ENCODE peak calls at places on chromosomes 12 and 14, in six cellular contexts. One of them, this sample, is unnamed.
A peak's percentile ranks its signal among the peaks of the same experiment; 100 is the strongest.

GRCh38 chr14:56795284-56795622 is 15.0 kb downstream of the OTX2 start:
- DNase-seq in AG09309: no peak
- DNase-seq in kidney glomerular epithelial cell: no peak
- DNase-seq in nucleus accumbens: no peak
- DNase-seq in RPMI7951: no peak
- DNase-seq in stimulated activated CD4-positive, alpha-beta T cell treated with anti-CD3 and anti-CD28 coated beads, Interleukin-2, amount 100 ng/mL, for 48 hours: no peak
- DNase-seq in this sample: no peak

GRCh38 chr14:51211149-51211548 is 28.9 kb upstream of the TMX1 start:
- DNase-seq in RPMI7951: peak; percentile 46
- DNase-seq in stimulated activated CD4-positive, alpha-beta T cell treated with anti-CD3 and anti-CD28 coated beads, Interleukin-2, amount 100 ng/mL, for 48 hours: no peak
- DNase-seq in nucleus accumbens: no peak
- DNase-seq in kidney glomerular epithelial cell: no peak
- DNase-seq in AG09309: no peak
- DNase-seq in this sample: no peak

GRCh38 chr12:19239616-19240234 is 110.2 kb downstream of the PLEKHA5 start:
- DNase-seq in stimulated activated CD4-positive, alpha-beta T cell treated with anti-CD3 and anti-CD28 coated beads, Interleukin-2, amount 100 ng/mL, for 48 hours: no peak
- DNase-seq in kidney glomerular epithelial cell: no peak
- DNase-seq in nucleus accumbens: peak; percentile 26
- DNase-seq in RPMI7951: peak; percentile 69
- DNase-seq in AG09309: no peak
- DNase-seq in this sample: no peak

GRCh38 chr14:101957406-101958234 is 6.8 kb upstream of the DYNC1H1 start:
- DNase-seq in RPMI7951: no peak
- DNase-seq in nucleus accumbens: no peak
- DNase-seq in kidney glomerular epithelial cell: no peak
- DNase-seq in stimulated activated CD4-positive, alpha-beta T cell treated with anti-CD3 and anti-CD28 coated beads, Interleukin-2, amount 100 ng/mL, for 48 hours: no peak
- DNase-seq in AG09309: no peak
- DNase-seq in this sample: no peak

GRCh38 chr14:72710212-72710611 is 183.7 kb downstream of the DPF3 start:
- DNase-seq in nucleus accumbens: no peak
- DNase-seq in kidney glomerular epithelial cell: no peak
- DNase-seq in stimulated activated CD4-positive, alpha-beta T cell treated with anti-CD3 and anti-CD28 coated beads, Interleukin-2, amount 100 ng/mL, for 48 hours: no peak
- DNase-seq in AG09309: peak; percentile 17
- DNase-seq in RPMI7951: no peak
- DNase-seq in this sample: peak; percentile 39

GRCh38 chr14:21612324-21612723 is 22.4 kb downstream of the OR10G2 start:
- DNase-seq in stimulated activated CD4-positive, alpha-beta T cell treated with anti-CD3 and anti-CD28 coated beads, Interleukin-2, amount 100 ng/mL, for 48 hours: no peak
- DNase-seq in RPMI7951: peak; percentile 1
- DNase-seq in kidney glomerular epithelial cell: no peak
- DNase-seq in AG09309: no peak
- DNase-seq in nucleus accumbens: no peak
- DNase-seq in this sample: no peak

GRCh38 chr14:62031504-62031903 is 269.3 kb downstream of the SNAPC1 start:
- DNase-seq in RPMI7951: no peak
- DNase-seq in nucleus accumbens: no peak
- DNase-seq in AG09309: no peak
- DNase-seq in stimulated activated CD4-positive, alpha-beta T cell treated with anti-CD3 and anti-CD28 coated beads, Interleukin-2, amount 100 ng/mL, for 48 hours: no peak
- DNase-seq in kidney glomerular epithelial cell: no peak
- DNase-seq in this sample: no peak

GRCh38 chr14:104132981-104133380 is 5.4 kb upstream of the KIF26A start:
- DNase-seq in nucleus accumbens: no peak
- DNase-seq in AG09309: no peak
- DNase-seq in stimulated activated CD4-positive, alpha-beta T cell treated with anti-CD3 and anti-CD28 coated beads, Interleukin-2, amount 100 ng/mL, for 48 hours: no peak
- DNase-seq in RPMI7951: no peak
- DNase-seq in kidney glomerular epithelial cell: no peak
- DNase-seq in this sample: no peak

GRCh38 chr14:30874999-30875787 is 834 bp downstream of the COCH start:
- DNase-seq in kidney glomerular epithelial cell: no peak
- DNase-seq in nucleus accumbens: no peak
- DNase-seq in stimulated activated CD4-positive, alpha-beta T cell treated with anti-CD3 and anti-CD28 coated beads, Interleukin-2, amount 100 ng/mL, for 48 hours: no peak
- DNase-seq in AG09309: no peak
- DNase-seq in RPMI7951: no peak
- DNase-seq in this sample: no peak

GRCh38 chr12:131213896-131214442 is 260.3 kb downstream of the ADGRD1 start:
- DNase-seq in kidney glomerular epithelial cell: no peak
- DNase-seq in stimulated activated CD4-positive, alpha-beta T cell treated with anti-CD3 and anti-CD28 coated beads, Interleukin-2, amount 100 ng/mL, for 48 hours: no peak
- DNase-seq in nucleus accumbens: no peak
- DNase-seq in AG09309: no peak
- DNase-seq in RPMI7951: no peak
- DNase-seq in this sample: no peak